ENCODE peak calls at places on chromosomes 5 and 9, in seven cellular contexts. U is brain microvascular endothelial cell; N is naive thymus-derived CD4-positive, alpha-beta T cell; S is CD8-positive, alpha-beta T cell; P is mucosa of descending colon; M is hepatocyte; B is IMR-90. C is an unnamed sample.
A peak's percentile ranks its signal among the peaks of the same experiment; 100 is the strongest.

GRCh38 chr5:140168371-140168770 is 6.6 kb upstream of the CYSTM1 start:
- DNase-seq in U (no peak), N (no peak), S (no peak), P (no peak), M (no peak), B (no peak), C (no peak)

GRCh38 chr9:90956026-90956810 is 154.6 kb downstream of the SYK start:
- DNase-seq in U (peak; percentile 25), N (no peak), S (no peak), P (no peak), M (no peak), B (peak; percentile 73), C (no peak)

GRCh38 chr5:173530547-173530946 is 85.9 kb downstream of the BOD1 start:
- DNase-seq in U (no peak), N (no peak), S (no peak), P (no peak), M (no peak), B (no peak), C (no peak)

GRCh38 chr9:26078706-26079105 is 400.5 kb upstream of the TUSC1 start:
- DNase-seq in U (no peak), N (no peak), S (no peak), P (no peak), M (no peak), B (no peak), C (no peak)

GRCh38 chr5:133930061-133930823 is 38.2 kb downstream of the C5orf15 start:
- DNase-seq in U (peak; percentile 62), N (peak; percentile 60), S (peak; percentile 66), P (no peak), M (no peak), B (peak; percentile 75), C (no peak)

GRCh38 chr5:81195334-81195929 is 37.7 kb upstream of the CKMT2 start:
- DNase-seq in U (no peak), N (no peak), S (no peak), P (no peak), M (no peak), B (no peak), C (no peak)

GRCh38 chr5:51373880-51374523 is 9.2 kb upstream of the ISL1 start:
- DNase-seq in U (no peak), N (no peak), S (no peak), P (no peak), M (no peak), B (no peak), C (no peak)

GRCh38 chr9:33651125-33651524 is 127.1 kb downstream of the ANKRD18B start:
- DNase-seq in U (no peak), N (no peak), S (no peak), P (no peak), M (no peak), B (no peak), C (no peak)

GRCh38 chr9:135907446-135908333 is at the start of gene CAMSAP1:
- DNase-seq in U (peak; percentile 84), N (peak; percentile 93), S (peak; percentile 91), P (peak; percentile 96), M (peak; percentile 97), B (peak; percentile 90), C (peak; percentile 85)

GRCh38 chr5:150082889-150083288 is 3.5 kb downstream of the CSF1R start:
- DNase-seq in U (no peak), N (no peak), S (no peak), P (peak; percentile 40), M (no peak), B (no peak), C (no peak)

GRCh38 chr9:128550226-128550625 is 2.2 kb upstream of the SPTAN1 start:
- DNase-seq in U (no peak), N (no peak), S (no peak), P (no peak), M (no peak), B (no peak), C (no peak)

GRCh38 chr5:54013556-54014157 is 296.7 kb downstream of the ARL15 start:
- DNase-seq in U (peak; percentile 87), N (no peak), S (no peak), P (no peak), M (peak; percentile 32), B (peak; percentile 90), C (no peak)

GRCh38 chr5:129766798-129767197 is 18.9 kb downstream of the MINAR2 start:
- DNase-seq in U (no peak), N (no peak), S (no peak), P (no peak), M (no peak), B (no peak), C (no peak)

GRCh38 chr5:180595381-180596114 is 4.2 kb upstream of the SCGB3A1 start:
- DNase-seq in U (no peak), N (no peak), S (no peak), P (no peak), M (no peak), B (no peak), C (peak; percentile 71)
- H3K36me3 ChIP-seq in U (no peaks in the 10 kb centered on the region), N (no peaks in the 10 kb centered on the region), S (no peaks in the 10 kb centered on the region), P (no peaks in the 10 kb centered on the region), M (no peaks in the 10 kb centered on the region), B (no peaks in the 10 kb centered on the region), C (no peaks in the 10 kb centered on the region)

DNA sequence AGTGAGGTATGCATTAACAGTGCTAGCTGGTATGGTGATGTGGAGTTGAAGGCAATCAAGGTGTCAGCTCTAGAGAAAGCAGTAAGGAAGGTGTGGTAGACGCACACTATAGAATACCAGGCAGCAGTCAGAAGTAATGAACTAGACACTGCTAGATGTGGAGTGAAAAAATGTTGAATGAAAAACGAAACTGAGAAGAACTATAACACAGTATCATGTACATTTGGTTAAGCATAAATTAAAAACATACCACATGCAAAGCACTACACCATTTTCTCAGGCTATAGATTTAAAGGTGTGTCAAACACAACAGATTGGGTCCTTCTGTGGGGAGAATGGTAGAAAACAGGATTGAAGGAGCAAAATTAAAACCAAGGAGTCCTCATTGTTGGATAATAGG is 15.4 kb downstream of the ZNF622 start:
- DNase-seq in U (no peak), N (no peak), S (no peak), P (no peak), M (no peak), B (no peak), C (no peak)
- H3K36me3 ChIP-seq in U (peaks cover 61% of the 10 kb centered on the region), N (peaks cover 56% of the 10 kb centered on the region), S (peaks cover 41% of the 10 kb centered on the region), P (peaks cover 12% of the 10 kb centered on the region), M (no peaks in the 10 kb centered on the region), B (peaks cover 36% of the 10 kb centered on the region), C (no peaks in the 10 kb centered on the region)

GRCh38 chr9:92719028-92719647 is 45.5 kb downstream of the BICD2 start:
- DNase-seq in U (no peak), N (no peak), S (no peak), P (no peak), M (no peak), B (no peak), C (no peak)
- H3K36me3 ChIP-seq in U (peaks cover 75% of the 10 kb centered on the region), N (peaks cover 97% of the 10 kb centered on the region), S (peaks cover 30% of the 10 kb centered on the region), P (peaks cover 11% of the 10 kb centered on the region), M (no peaks in the 10 kb centered on the region), B (peaks cover 70% of the 10 kb centered on the region), C (peaks cover 30% of the 10 kb centered on the region)

DNA sequence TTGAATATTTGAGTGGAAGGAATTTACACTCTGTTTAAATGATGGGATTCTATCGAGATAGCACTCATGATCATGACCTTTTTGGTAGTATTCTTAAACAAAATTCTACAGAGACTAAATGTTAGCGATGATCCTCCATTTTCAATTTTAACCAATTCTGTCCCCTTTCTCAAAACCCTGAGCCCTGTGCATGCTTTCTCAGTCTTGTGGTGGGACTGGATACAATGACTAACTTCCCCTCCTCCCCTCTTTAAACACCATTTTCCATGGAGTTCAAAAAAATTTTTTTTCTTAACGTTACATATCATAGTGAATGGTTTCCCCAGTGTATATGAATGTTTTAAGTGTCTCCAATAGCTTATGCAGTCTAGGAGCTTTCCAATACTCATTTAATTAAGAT is 101.0 kb downstream of the MAP1B start:
- DNase-seq in U (no peak), N (no peak), S (no peak), P (no peak), M (no peak), B (no peak), C (no peak)
- H3K36me3 ChIP-seq in U (peaks cover 47% of the 10 kb centered on the region), N (no peaks in the 10 kb centered on the region), S (no peaks in the 10 kb centered on the region), P (no peaks in the 10 kb centered on the region), M (no peaks in the 10 kb centered on the region), B (peaks cover 24% of the 10 kb centered on the region), C (no peaks in the 10 kb centered on the region)

GRCh38 chr5:14707811-14708210 is 43.3 kb downstream of the OTULIN start:
- DNase-seq in U (no peak), N (peak; percentile 47), S (no peak), P (no peak), M (no peak), B (no peak), C (no peak)
- H3K36me3 ChIP-seq in U (peaks cover 31% of the 10 kb centered on the region), N (peaks cover 29% of the 10 kb centered on the region), S (peaks cover 27% of the 10 kb centered on the region), P (peaks cover 3% of the 10 kb centered on the region), M (no peaks in the 10 kb centered on the region), B (peaks cover 42% of the 10 kb centered on the region), C (peaks cover 18% of the 10 kb centered on the region)

GRCh38 chr9:104795082-104795481 is 31.2 kb downstream of the NIPSNAP3B start:
- DNase-seq in U (no peak), N (no peak), S (no peak), P (no peak), M (no peak), B (no peak), C (no peak)
- H3K36me3 ChIP-seq in U (peaks cover 93% of the 10 kb centered on the region), N (peaks cover 59% of the 10 kb centered on the region), S (no peaks in the 10 kb centered on the region), P (no peaks in the 10 kb centered on the region), M (peaks cover 14% of the 10 kb centered on the region), B (peaks cover 65% of the 10 kb centered on the region), C (peaks cover 9% of the 10 kb centered on the region)

DNA sequence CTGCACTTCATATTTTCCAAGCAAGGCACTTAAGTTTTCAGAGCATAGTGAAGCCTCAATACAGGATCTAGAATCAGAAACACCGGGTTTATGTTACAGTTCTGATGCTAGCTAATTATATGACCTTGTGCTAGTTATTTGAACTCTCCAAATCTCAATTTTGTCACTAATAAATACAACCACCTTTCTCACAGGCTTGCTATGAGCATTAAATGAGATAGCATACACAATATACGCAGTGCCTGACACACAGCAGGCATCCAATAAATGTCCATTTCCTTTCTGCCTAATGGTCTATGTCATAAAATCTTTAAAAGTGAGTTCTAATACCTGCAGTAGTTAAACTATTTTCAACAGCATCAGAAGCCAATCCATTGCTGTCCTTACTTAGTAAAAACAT is 32.9 kb downstream of the NADK2 start:
- DNase-seq in U (no peak), N (no peak), S (no peak), P (no peak), M (no peak), B (no peak), C (no peak)
- H3K36me3 ChIP-seq in U (no peaks in the 10 kb centered on the region), N (peaks cover 7% of the 10 kb centered on the region), S (peaks cover 13% of the 10 kb centered on the region), P (no peaks in the 10 kb centered on the region), M (no peaks in the 10 kb centered on the region), B (peaks cover 7% of the 10 kb centered on the region), C (no peaks in the 10 kb centered on the region)

DNA sequence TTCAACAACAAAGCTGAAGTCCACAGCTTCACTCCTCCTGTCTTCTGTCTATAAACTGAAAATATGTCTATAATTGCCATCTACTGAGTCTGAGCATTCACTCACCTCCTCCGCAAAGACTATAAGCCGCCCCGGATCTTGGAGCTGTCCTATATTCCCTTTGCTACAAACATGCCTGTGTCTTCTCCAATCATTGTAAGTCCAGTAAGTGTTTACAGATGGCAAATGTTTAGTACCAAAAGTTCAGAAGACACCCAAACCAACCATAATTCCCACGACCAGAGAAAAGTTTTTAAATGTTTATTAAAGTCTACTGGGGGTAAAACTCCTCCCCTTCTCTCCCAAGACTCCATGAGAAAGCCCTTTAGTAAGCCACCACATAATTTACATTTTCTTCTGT is 80.9 kb downstream of the EBF1 start:
- DNase-seq in U (no peak), N (no peak), S (no peak), P (no peak), M (no peak), B (no peak), C (no peak)
- H3K36me3 ChIP-seq in U (no peaks in the 10 kb centered on the region), N (no peaks in the 10 kb centered on the region), S (no peaks in the 10 kb centered on the region), P (no peaks in the 10 kb centered on the region), M (no peaks in the 10 kb centered on the region), B (no peaks in the 10 kb centered on the region), C (no peaks in the 10 kb centered on the region)

GRCh38 chr5:167763772-167764171 is 527.7 kb upstream of the WWC1 start:
- DNase-seq in U (no peak), N (no peak), S (no peak), P (no peak), M (no peak), B (peak; percentile 38), C (no peak)
- H3K36me3 ChIP-seq in U (no peaks in the 10 kb centered on the region), N (no peaks in the 10 kb centered on the region), S (no peaks in the 10 kb centered on the region), P (no peaks in the 10 kb centered on the region), M (no peaks in the 10 kb centered on the region), B (no peaks in the 10 kb centered on the region), C (no peaks in the 10 kb centered on the region)

C was measured in prostate gland.